ENCODE peak calls at places on chromosomes 7 and 10, in four cellular contexts. F is K562, M is GM12878, D is HepG2. H is an unnamed sample.
A peak's percentile ranks its signal among the peaks of the same experiment; 100 is the strongest.

GRCh38 chr7:26659121-26659520 is 205.3 kb downstream of the SKAP2 start:
- DNase-seq in F (no peak), M (no peak), D (no peak), H (no peak)

GRCh38 chr7:140029072-140029471 is 33.7 kb downstream of the PARP12 start:
- DNase-seq in F (no peak), M (no peak), D (no peak), H (no peak)

GRCh38 chr7:29970158-29970557 is 19.4 kb downstream of the SCRN1 start:
- DNase-seq in F (no peak), M (no peak), D (no peak), H (no peak)

GRCh38 chr7:130400120-130400572 is 19.9 kb downstream of the CPA1 start:
- DNase-seq in F (no peak), M (no peak), D (no peak), H (no peak)

GRCh38 chr10:43944742-43945730 is 296.4 kb upstream of the ZNF32 start:
- DNase-seq in F (no peak), M (no peak), D (no peak), H (no peak)

GRCh38 chr10:93703066-93703465 is 674 bp upstream of the FRA10AC1 start:
- DNase-seq in F (no peak), M (no peak), D (no peak), H (no peak)

GRCh38 chr10:90856964-90857634 is 740 bp downstream of the HTR7 start:
- DNase-seq in F (no peak), M (no peak), D (no peak), H (peak; percentile 31)

GRCh38 chr7:57250801-57251200 is 118.6 kb upstream of the ZNF479 start:
- DNase-seq in F (no peak), M (no peak), D (no peak), H (no peak)

GRCh38 chr7:37476428-37476827 is 27.8 kb upstream of the ELMO1 start:
- DNase-seq in F (no peak), M (no peak), D (no peak), H (no peak)

GRCh38 chr7:65307651-65308299 is 65.9 kb upstream of the ZNF92 start:
- DNase-seq in F (peak; percentile 82), M (peak; percentile 20), D (peak; percentile 57), H (peak; percentile 69)

GRCh38 chr10:109018892-109019507 is 904.3 kb downstream of the XPNPEP1 start:
- DNase-seq in F (no peak), M (no peak), D (no peak), H (no peak)

GRCh38 chr7:96284838-96285237 is 37.1 kb downstream of the SLC25A13 start:
- DNase-seq in F (no peak), M (no peak), D (no peak), H (no peak)

GRCh38 chr10:99429521-99430095 is 816 bp downstream of the GOT1 start:
- DNase-seq in F (no peak), M (no peak), D (no peak), H (no peak)

GRCh38 chr10:92830478-92831389 is 17.6 kb upstream of the EXOC6 start:
- DNase-seq in F (peak; percentile 77), M (no peak), D (no peak), H (no peak)

GRCh38 chr7:80735330-80735729 is 96.9 kb downstream of the CD36 start:
- DNase-seq in F (no peak), M (no peak), D (no peak), H (no peak)

GRCh38 chr7:23530901-23531793 is 634 bp downstream of the TRA2A start:
- DNase-seq in F (peak; percentile 81), M (no peak), D (peak; percentile 35), H (peak; percentile 53)

GRCh38 chr10:120571256-120571655 is 114.2 kb downstream of the PLPP4 start:
- DNase-seq in F (no peak), M (no peak), D (no peak), H (no peak)

GRCh38 chr7:90857595-90857994 is 261.5 kb downstream of the CDK14 start:
- DNase-seq in F (no peak), M (no peak), D (no peak), H (no peak)

GRCh38 chr10:34647157-34647556 is 167.9 kb downstream of the PARD3 start:
- DNase-seq in F (no peak), M (no peak), D (peak; percentile 36), H (no peak)

GRCh38 chr10:12397147-12397896 is 48.0 kb downstream of the CAMK1D start:
- DNase-seq in F (no peak), M (no peak), D (no peak), H (no peak)
- TF ChIP-seq CREM in F (no peak), M (no peak), D (no peak), H (no peak)

DNA sequence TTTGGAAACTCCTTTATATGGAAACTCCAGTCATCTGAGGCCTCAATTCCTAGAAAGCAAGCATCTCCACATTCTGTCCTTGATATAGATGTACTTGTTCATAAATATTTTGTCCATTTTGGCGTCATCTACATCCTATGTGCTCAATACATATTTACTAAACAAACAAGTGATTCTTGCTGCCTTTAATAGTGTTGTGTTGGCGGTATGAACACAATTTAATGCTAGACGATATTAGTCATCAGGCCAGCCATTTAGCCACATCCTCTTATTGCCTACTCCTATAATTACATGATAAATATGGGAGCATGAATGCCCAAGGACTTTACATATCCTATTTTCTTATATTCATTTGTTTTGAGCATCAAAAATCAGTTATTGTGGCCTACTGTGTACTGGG is 18.5 kb upstream of the IFRD1 start:
- DNase-seq in F (no peak), M (no peak), D (no peak), H (no peak)
- TF ChIP-seq CREM in F (no peak), M (no peak), D (no peak), H (no peak)

GRCh38 chr10:63866747-63867140 is 345.5 kb downstream of the REEP3 start:
- DNase-seq in F (peak; percentile 10), M (no peak), D (peak; percentile 3), H (no peak)
- TF ChIP-seq CREM in F (no peak), M (no peak), D (no peak), H (no peak)

GRCh38 chr7:111090834-111091233 is at the start of gene LRRN3:
- DNase-seq in F (peak; percentile 8), M (no peak), D (no peak), H (no peak)
- TF ChIP-seq CREM in F (no peak), M (no peak), D (no peak), H (no peak)

GRCh38 chr7:28725045-28725630 is 233.0 kb downstream of the TRIL start:
- DNase-seq in F (no peak), M (no peak), D (no peak), H (no peak)
- TF ChIP-seq CREM in F (no peak), M (no peak), D (no peak), H (no peak)

GRCh38 chr10:77328272-77328816 is 309.3 kb downstream of the KCNMA1 start:
- DNase-seq in F (peak; percentile 41), M (no peak), D (peak; percentile 10), H (peak; percentile 62)
- TF ChIP-seq CREM in F (no peak), M (no peak), D (no peak), H (no peak)

H was measured in WTC11.